ENCODE peak calls at places on chromosomes 4 and X, in six cellular contexts. C is A549, D is cardiac muscle cell, H is stomach, R is fibroblast of pulmonary artery, O is fibroblast of mammary gland. X is an unnamed sample.

GRCh38 chr4:124028172-124028571 is 631.6 kb downstream of the SPRY1 start:
- DNase-seq in R (peak), D (peak), C (no peak), O (no peak), H (no peak), X (no peak)

GRCh38 chr4:185357220-185357619 is 38.5 kb downstream of the LRP2BP start:
- DNase-seq in R (no peak), C (no peak), H (no peak), D (no peak), O (no peak), X (peak)

GRCh38 chr4:183638436-183638835 is 20.5 kb downstream of the RWDD4 start:
- DNase-seq in D (no peak), H (no peak), O (no peak), R (no peak), C (no peak), X (peak)

GRCh38 chr4:53012738-53013137 is 150.6 kb downstream of the RASL11B start:
- DNase-seq in R (peak), O (peak), D (peak), H (no peak), C (no peak), X (peak)

GRCh38 chrX:97685753-97686152 is 802.0 kb downstream of the RPA4 start:
- DNase-seq in H (no peak), D (peak), C (peak), R (peak), O (peak), X (peak)

GRCh38 chr4:56410247-56410646 is 23.0 kb upstream of the AASDH start:
- DNase-seq in H (peak), O (peak), D (peak), C (peak), R (peak), X (peak)

GRCh38 chr4:28351826-28352225 is 1491.2 kb downstream of the STIM2 start:
- DNase-seq in O (no peak), D (no peak), R (no peak), C (no peak), H (no peak), X (no peak)

GRCh38 chr4:4610672-4611071 is 68.8 kb upstream of the STX18 start:
- DNase-seq in D (no peak), R (no peak), H (no peak), C (no peak), O (no peak), X (no peak)

GRCh38 chr4:54498661-54499111 is 159.1 kb upstream of the KIT start:
- DNase-seq in R (peak), D (peak), O (peak), H (no peak), C (no peak), X (peak)

GRCh38 chrX:40076750-40077149 is 21.0 kb downstream of the BCOR start:
- DNase-seq in R (no peak), C (no peak), O (no peak), D (peak), H (no peak), X (no peak)

GRCh38 chrX:1587161-1587560 is 4.2 kb upstream of the AKAP17A start:
- DNase-seq in H (peak), C (no peak), R (no peak), O (no peak), D (no peak), X (no peak)

GRCh38 chr4:110165382-110166285 is 32.8 kb downstream of the ELOVL6 start:
- DNase-seq in O (peak), R (peak), D (peak), H (no peak), C (no peak), X (peak)

GRCh38 chrX:139826065-139827044 is 106.5 kb downstream of the ATP11C start:
- DNase-seq in H (no peak), C (no peak), D (peak), R (peak), O (peak), X (peak)

GRCh38 chr4:48801739-48802138 is 21.7 kb upstream of the FRYL start:
- DNase-seq in R (peak), O (no peak), H (no peak), C (no peak), D (peak), X (no peak)

GRCh38 chrX:86348669-86349068 is 200.4 kb downstream of the DACH2 start:
- DNase-seq in O (no peak), R (no peak), C (no peak), H (no peak), D (no peak), X (no peak)

GRCh38 chr4:98577956-98578355 is 80.5 kb downstream of the TSPAN5 start:
- DNase-seq in D (peak), H (no peak), C (no peak), R (no peak), O (peak), X (no peak)

GRCh38 chr4:16505726-16506125 is 279.5 kb upstream of the TAPT1 start:
- DNase-seq in H (no peak), D (peak), C (no peak), O (peak), R (peak), X (peak)

GRCh38 chrX:37383313-37383712 is 34.1 kb downstream of the PRRG1 start:
- DNase-seq in R (no peak), C (no peak), H (no peak), D (no peak), O (peak), X (no peak)

GRCh38 chr4:121656269-121656641 is 40.5 kb downstream of the ANXA5 start:
- DNase-seq in C (no peak), D (peak), R (peak), H (peak), O (peak), X (peak)

GRCh38 chrX:110795645-110796510 is at the start of gene CHRDL1:
- DNase-seq in R (no peak), C (peak), H (no peak), D (no peak), O (peak), X (no peak)

GRCh38 chrX:153032397-153033118 is 23.7 kb upstream of the PNMA3 start:
- DNase-seq in D (peak), R (peak), C (peak), H (peak), O (peak), X (peak)

GRCh38 chr4:86264269-86264668 is 95.6 kb downstream of the MAPK10 start:
- DNase-seq in D (no peak), H (no peak), C (no peak), R (no peak), O (no peak), X (peak)

GRCh38 chr4:172596206-172596605 is 572.4 kb upstream of the GALNT7 start:
- DNase-seq in H (no peak), O (no peak), R (no peak), D (no peak), C (no peak), X (no peak)

GRCh38 chr4:122914938-122915337 is 7.5 kb downstream of the NUDT6 start:
- DNase-seq in R (peak), C (no peak), D (peak), H (no peak), O (peak), X (peak)

GRCh38 chr4:108106186-108106585 is 62.5 kb downstream of the LEF1 start:
- DNase-seq in D (no peak), C (no peak), H (no peak), O (no peak), R (no peak), X (no peak)

GRCh38 chr4:6332042-6332668 is 62.5 kb downstream of the WFS1 start:
- DNase-seq in H (peak), R (peak), D (peak), C (peak), O (peak), X (peak)

GRCh38 chrX:38166478-38167083 is 54.1 kb downstream of the SRPX start:
- DNase-seq in C (peak), O (peak), H (no peak), R (peak), D (peak), X (peak)

GRCh38 chr4:15327311-15328298 is 100.2 kb upstream of the C1QTNF7 start:
- DNase-seq in O (peak), D (peak), R (peak), H (no peak), C (no peak), X (peak)

GRCh38 chr4:140048419-140049022 is 105.5 kb downstream of the MAML3 start:
- DNase-seq in C (no peak), O (no peak), R (no peak), D (no peak), H (no peak), X (no peak)

GRCh38 chr4:108143515-108143914 is 25.2 kb downstream of the LEF1 start:
- DNase-seq in O (no peak), H (no peak), D (no peak), R (no peak), C (no peak), X (no peak)

DNA sequence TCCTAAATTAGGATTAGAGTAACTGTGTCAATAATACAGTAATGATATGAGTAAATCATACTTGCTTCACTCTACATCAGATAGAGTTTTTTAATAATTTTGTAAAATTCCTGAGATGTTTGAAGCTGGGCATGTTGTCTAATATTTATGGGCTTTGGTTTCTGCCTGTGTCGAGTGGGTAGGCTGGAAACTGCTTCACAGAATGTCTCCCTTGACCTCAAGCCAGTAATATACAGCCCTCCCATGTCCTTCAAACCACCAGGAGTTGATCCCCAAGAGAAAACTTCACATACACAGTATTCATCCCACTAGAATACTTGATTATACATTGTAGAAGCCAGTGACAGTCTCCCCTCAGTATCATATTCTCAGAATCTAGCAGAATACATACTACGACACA is 284.8 kb upstream of the TENM3 start:
- DNase-seq in O (no peak), D (no peak), C (no peak), R (no peak), H (no peak), X (peak)
- H3K4me3 ChIP-seq in O (no peak), D (no peak), C (no peak), R (no peak), H (no peak), X (no peak)

DNA sequence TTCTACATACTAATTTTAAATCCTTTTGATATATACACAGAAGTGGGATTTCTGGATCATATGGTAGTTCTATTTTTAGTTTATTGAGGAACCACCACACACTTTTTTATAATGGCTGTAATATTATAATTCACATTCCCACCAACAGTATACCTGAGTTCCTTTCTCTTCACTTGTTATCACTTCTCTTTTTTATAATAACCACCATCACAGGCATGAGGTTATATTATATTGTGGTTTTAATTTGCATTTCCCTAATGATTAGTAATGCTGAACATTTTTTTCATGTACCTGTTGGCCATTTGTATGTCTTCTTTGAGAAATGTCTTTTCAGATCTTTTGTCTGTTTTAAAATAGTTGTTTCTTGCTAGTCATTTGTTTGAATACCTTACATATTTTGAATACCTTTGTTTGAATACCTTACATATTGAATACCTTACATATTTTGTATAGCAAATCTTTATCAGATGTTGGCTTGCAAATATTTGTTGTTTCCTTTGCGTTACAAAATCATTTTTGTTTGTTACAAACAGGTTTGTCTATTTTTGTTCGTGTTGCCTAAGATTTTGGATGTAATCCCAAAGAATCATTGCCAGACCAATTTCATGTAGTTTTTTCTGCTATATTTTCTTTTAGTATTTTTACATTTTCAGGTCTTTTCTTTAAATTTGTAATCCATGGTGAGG is 198.5 kb upstream of the KLF8 start:
- DNase-seq in H (no peak), D (no peak), R (no peak), C (no peak), O (no peak), X (no peak)
- TF ChIP-seq CTCF in H (no peak), D (no peak), R (no peak), C (no peak), O (no peak), X (no peak)

DNA sequence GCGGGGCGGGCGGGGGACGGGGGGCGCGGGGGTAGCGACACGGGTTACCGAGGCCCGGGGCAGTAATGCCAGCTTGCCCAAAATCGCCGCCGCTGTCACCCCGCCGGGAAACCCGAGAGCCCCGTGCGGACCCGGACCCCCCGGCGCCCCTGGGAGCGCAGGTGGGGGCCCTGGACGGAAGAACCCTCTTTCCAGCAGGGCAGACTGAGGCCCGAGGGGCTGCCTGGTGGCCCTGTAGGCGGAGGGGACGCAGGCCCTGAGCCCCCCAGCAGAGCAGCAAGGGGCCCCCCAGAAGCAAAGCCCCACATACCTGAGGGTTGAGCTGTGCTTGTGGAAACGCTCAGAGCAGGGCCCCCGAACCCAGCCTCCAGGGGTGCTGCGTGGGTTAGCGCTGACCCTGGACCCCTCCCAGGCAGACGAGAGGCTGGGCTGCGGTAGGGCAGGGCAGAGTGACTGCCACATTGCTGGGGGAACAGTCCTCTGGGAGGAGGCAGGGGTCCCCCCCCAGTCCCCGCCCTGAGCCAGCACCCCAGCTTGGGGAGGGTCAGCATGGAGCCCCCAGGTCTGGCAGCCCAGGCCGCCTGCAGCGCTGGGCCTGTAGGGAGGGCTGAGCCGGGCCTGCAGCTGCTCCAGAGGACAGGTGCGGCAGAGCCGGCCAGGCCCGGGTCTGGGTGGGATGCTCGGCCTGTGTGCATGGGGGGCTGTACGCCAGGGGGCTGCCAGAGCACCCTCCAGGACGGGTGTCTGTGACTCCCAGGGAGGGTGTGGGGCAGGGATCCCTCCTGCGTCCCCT is 646 bp downstream of the DOK7 start:
- DNase-seq in H (no peak), C (no peak), O (no peak), D (no peak), R (no peak), X (no peak)
- H3K4me3 ChIP-seq in H (peak), C (peak), O (no peak), D (peak), R (no peak), X (no peak)

DNA sequence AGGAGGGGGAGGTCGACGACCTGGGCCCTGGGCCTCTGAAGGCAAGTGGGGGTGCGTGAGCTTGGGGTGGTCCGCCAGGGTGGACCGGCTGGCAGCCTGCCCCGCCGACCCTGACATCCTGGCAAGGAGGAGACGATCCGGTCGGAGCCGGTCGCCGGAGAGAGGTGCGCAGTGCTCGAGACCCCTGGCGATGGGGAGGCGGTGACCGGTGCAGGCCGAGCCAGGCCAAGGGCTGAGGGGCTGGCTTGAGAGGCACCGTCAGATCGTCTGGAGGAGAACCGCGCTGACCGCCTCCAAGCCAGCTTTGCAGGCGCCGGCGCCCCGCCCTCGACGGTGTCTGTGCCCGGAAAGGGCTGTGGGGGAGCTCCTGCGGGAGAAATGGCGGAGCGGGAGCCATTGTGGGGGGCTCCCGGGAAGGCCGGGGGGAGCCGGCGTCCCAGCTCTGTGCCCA is 25.6 kb downstream of the GPRASP3 start:
- DNase-seq in H (peak), D (peak), R (peak), C (no peak), O (peak), X (peak)
- TF ChIP-seq CTCF in H (no peak), D (no peak), R (no peak), C (no peak), O (no peak), X (no peak)

X was measured in choroid plexus epithelial cell.